ENCODE peak calls at places on chromosomes 4 and X, in ten cellular contexts. R, L, O, P, Q, Z, D, A, T and V are unnamed samples.

GRCh38 chr4:154953691-154954090 is 172.6 kb downstream of the RBM46 start:
- DNase-seq in R (no peak), L (no peak), O (no peak), P (no peak), Q (no peak), Z (no peak), D (no peak), A (no peak), T (no peak), V (no peak)

GRCh38 chr4:155854597-155855226 is 11.4 kb downstream of the ASIC5 start:
- DNase-seq in R (no peak), L (no peak), O (peak), P (peak), Q (no peak), Z (no peak), D (peak), A (no peak), T (no peak), V (peak)

GRCh38 chr4:137677851-137678250 is 145.6 kb upstream of the PCDH18 start:
- DNase-seq in R (no peak), L (no peak), O (no peak), P (peak), Q (no peak), Z (no peak), D (no peak), A (no peak), T (no peak), V (no peak)

GRCh38 chr4:16183604-16184003 is 42.7 kb downstream of the TAPT1 start:
- DNase-seq in R (no peak), L (no peak), O (no peak), P (no peak), Q (no peak), Z (no peak), D (no peak), A (no peak), T (no peak), V (no peak)

GRCh38 chrX:71935542-71935941 is 24.9 kb downstream of the NHSL2 start:
- DNase-seq in R (no peak), L (peak), O (no peak), P (no peak), Q (no peak), Z (no peak), D (peak), A (no peak), T (no peak), V (no peak)

GRCh38 chr4:38154681-38155588 is 194.7 kb downstream of the PTTG2 start:
- DNase-seq in R (no peak), L (no peak), O (no peak), P (no peak), Q (peak), Z (no peak), D (no peak), A (peak), T (no peak), V (peak)

GRCh38 chr4:84167579-84167978 is 331.5 kb downstream of the NKX6-1 start:
- DNase-seq in R (no peak), L (no peak), O (no peak), P (no peak), Q (no peak), Z (no peak), D (peak), A (no peak), T (peak), V (no peak)

GRCh38 chrX:109299091-109299490 is 182.8 kb downstream of the GUCY2F start:
- DNase-seq in R (no peak), L (no peak), O (no peak), P (no peak), Q (no peak), Z (no peak), D (peak), A (no peak), T (no peak), V (no peak)

GRCh38 chr4:86846921-86847320 is 2.3 kb downstream of the SLC10A6 start:
- DNase-seq in R (no peak), L (no peak), O (no peak), P (peak), Q (no peak), Z (no peak), D (no peak), A (no peak), T (no peak), V (no peak)

GRCh38 chr4:26490980-26491284 is 648 bp upstream of the CCKAR start:
- DNase-seq in R (no peak), L (no peak), O (no peak), P (no peak), Q (no peak), Z (no peak), D (no peak), A (no peak), T (no peak), V (no peak)

GRCh38 chr4:173519130-173520101 is 10.6 kb downstream of the HAND2 start:
- DNase-seq in R (no peak), L (no peak), O (no peak), P (peak), Q (no peak), Z (no peak), D (peak), A (no peak), T (no peak), V (no peak)

GRCh38 chr4:173520921-173521473 is 9.0 kb downstream of the HAND2 start:
- DNase-seq in R (no peak), L (peak), O (no peak), P (no peak), Q (no peak), Z (no peak), D (peak), A (no peak), T (no peak), V (no peak)

GRCh38 chr4:173522160-173522873 is 7.7 kb downstream of the HAND2 start:
- DNase-seq in R (no peak), L (peak), O (peak), P (peak), Q (peak), Z (no peak), D (peak), A (no peak), T (no peak), V (peak)

GRCh38 chr4:173522874-173523395 is 7.1 kb downstream of the HAND2 start:
- DNase-seq in R (no peak), L (no peak), O (no peak), P (peak), Q (no peak), Z (no peak), D (no peak), A (no peak), T (no peak), V (no peak)

DNA sequence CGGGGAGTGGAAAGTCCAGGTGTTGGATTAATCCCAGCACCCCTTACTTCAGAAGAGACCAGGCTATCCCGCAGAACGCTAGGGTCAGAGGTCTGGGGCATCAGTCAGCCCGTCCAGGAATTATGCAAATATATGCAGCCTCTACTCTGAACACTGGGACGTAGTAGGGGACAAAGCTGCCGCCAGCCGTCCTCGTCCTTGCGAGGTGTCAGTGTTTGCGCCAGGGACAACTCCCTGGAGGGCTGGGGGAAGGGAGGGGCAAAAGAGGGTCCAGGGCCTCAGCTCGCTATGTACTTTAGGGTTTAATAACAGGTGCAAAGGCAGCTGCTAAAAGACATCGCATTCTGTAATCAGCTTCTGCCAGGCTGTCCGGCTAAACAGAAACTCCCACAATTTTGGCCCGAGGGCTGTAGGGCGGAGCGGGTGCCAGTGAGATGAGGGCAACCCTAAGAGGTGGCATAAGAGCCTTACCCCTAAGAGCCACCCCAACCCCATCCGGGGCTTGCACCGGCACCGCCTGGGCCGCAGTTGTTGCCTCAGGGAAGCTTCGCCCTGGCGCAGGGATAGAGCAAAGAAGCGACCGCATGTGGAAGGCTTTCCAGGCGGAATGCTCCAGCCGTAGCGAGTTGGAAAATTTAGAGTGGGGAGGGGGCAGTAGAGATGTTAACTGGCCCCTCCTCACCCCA is 8.4 kb downstream of the HAND2 start:
- DNase-seq in R (no peak), L (peak), O (no peak), P (no peak), Q (no peak), Z (no peak), D (peak), A (no peak), T (no peak), V (no peak)
- H3K4me3 ChIP-seq in R (peak), L (peak), O (peak), P (peak), Q (peak), Z (no peak), D (peak), A (peak), T (no peak), V (no peak)

DNA sequence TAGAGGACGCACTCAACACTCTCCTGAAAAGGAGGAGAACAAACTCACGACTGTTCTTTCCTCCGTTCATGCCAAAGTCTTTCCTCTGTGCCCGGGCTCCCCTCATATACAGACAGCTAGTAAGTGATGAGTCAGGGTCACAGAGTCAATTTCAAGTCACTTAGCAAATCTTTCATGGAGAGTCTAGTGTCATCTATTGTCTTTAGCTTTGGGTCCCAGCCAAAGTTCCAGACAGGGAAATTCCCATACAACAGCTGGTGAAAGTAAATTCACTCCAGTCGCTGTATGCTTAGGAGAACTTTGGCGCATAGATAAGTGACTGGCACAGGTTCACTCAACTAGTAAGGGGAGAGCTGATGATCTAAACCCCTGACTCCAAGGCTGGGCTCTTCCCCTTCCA is 226.5 kb downstream of the MID1 start:
- DNase-seq in R (no peak), L (no peak), O (peak), P (peak), Q (no peak), Z (no peak), D (no peak), A (no peak), T (peak), V (no peak)
- H3K4me3 ChIP-seq in R (no peak), L (no peak), O (no peak), P (no peak), Q (no peak), Z (no peak), D (no peak), A (no peak), T (no peak), V (no peak)

DNA sequence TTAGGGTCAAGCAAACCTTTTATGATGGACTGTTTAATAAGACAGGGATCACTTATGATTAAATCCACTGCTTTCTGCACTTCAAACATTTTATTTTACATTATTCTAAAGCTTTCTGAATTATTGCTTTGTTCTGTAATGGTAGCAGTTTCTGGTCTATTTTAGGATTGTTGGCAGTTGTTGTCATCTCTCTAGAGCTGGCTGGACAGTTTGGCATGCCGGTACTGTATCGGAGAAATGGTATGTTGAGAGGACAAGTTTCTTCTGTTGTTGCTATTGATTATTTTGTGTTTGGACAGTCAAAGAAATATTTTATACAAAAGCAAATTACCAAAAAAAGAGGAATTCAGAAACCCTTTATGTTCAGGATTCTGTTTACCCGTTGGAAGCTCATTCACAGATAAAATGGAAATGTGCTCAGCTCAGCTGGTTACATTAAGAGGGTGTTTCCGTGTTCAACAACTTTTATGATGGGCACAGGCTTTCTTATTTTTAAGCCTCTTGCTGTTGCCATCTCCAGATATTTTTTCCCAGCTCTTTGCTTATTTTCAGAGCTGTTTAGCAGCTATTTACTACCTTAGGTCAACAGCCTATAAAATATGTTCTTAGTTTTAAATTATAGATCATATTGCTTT is 214.6 kb upstream of the IGFBP7 start:
- DNase-seq in R (no peak), L (no peak), O (no peak), P (no peak), Q (no peak), Z (no peak), D (no peak), A (no peak), T (no peak), V (no peak)
- H3K4me3 ChIP-seq in R (no peak), L (no peak), O (no peak), P (no peak), Q (no peak), Z (no peak), D (no peak), A (no peak), T (no peak), V (no peak)

GRCh38 chr4:8439914-8440490 is 521 bp downstream of the ACOX3 start:
- DNase-seq in R (no peak), L (peak), O (no peak), P (no peak), Q (no peak), Z (no peak), D (peak), A (no peak), T (peak), V (no peak)
- H3K4me3 ChIP-seq in R (peak), L (peak), O (peak), P (peak), Q (peak), Z (peak), D (peak), A (peak), T (peak), V (peak)

GRCh38 chrX:136452614-136453013 is 35.1 kb upstream of the BRS3 start:
- DNase-seq in R (no peak), L (no peak), O (no peak), P (no peak), Q (no peak), Z (no peak), D (no peak), A (no peak), T (no peak), V (no peak)

GRCh38 chrX:136456133-136456532 is 31.6 kb upstream of the BRS3 start:
- DNase-seq in R (no peak), L (no peak), O (no peak), P (no peak), Q (no peak), Z (no peak), D (no peak), A (no peak), T (no peak), V (no peak)

GRCh38 chrX:136453114-136453513 is 34.6 kb upstream of the BRS3 start:
- DNase-seq in R (no peak), L (no peak), O (no peak), P (no peak), Q (no peak), Z (no peak), D (no peak), A (no peak), T (no peak), V (no peak)

GRCh38 chrX:136450050-136450830 is 37.5 kb upstream of the BRS3 start:
- DNase-seq in R (no peak), L (no peak), O (no peak), P (no peak), Q (no peak), Z (no peak), D (no peak), A (no peak), T (no peak), V (no peak)

DNA sequence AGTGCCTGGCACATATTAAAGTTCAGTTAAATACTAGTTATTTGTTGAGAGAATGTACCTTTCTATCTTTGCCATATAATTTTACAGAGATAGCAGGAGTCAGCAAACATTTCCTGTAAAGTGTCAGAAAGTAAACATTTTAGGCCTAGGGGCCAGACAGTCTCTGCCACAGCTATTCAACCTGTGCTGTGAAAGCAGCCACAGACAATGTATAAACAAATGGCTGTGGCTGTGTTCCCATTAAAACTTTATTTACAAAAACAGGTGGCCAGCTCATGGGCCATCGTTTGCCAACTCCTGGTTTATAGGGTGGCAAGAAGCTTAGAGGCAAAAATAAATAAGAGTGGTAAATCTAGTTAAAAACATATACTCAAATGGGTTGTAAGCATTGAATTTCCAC is 34.0 kb upstream of the BRS3 start:
- DNase-seq in R (no peak), L (no peak), O (no peak), P (no peak), Q (no peak), Z (no peak), D (no peak), A (no peak), T (no peak), V (no peak)
- H3K4me3 ChIP-seq in R (no peak), L (no peak), O (no peak), P (no peak), Q (no peak), Z (no peak), D (no peak), A (no peak), T (no peak), V (no peak)

GRCh38 chrX:13569479-13570244 is at the start of gene EGFL6:
- DNase-seq in R (no peak), L (no peak), O (no peak), P (no peak), Q (no peak), Z (no peak), D (peak), A (no peak), T (no peak), V (no peak)
- H3K4me3 ChIP-seq in R (peak), L (peak), O (no peak), P (no peak), Q (peak), Z (no peak), D (peak), A (peak), T (no peak), V (no peak)

DNA sequence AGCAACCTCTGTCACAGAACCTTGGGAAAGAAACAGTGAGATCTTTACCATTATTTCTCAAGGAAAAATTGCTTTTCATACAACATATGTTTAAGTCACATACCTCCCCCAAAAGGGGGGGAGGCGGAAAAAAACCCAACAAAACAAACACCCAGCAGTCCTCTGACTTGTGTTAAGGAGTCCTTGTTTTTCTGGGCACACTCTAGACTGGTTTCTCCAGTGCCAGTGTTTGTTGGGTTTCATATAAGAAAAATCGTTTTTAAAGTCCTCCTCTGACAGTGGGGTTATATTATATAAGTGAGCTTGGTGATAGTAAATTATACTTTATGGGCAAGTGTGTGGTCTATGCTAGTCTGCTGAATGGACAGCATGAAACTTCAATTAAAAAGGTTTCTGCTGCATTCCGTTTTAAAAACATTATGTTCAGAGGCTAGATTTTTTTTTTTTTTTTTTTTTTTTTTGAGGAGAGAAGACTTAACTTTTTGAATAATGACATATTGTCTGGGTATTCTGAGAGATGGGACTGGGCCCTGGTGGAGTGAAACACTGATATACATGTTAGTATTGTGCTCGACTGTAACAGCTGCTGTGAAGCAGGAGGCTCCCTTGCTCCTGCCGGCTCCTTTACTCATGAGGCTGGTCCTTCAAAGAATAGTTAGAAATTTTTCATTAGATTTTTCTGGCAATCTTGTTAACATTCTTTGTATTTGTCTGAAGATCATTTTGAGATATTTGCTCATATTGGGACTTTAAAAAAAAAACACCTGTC is 73.1 kb downstream of the TMEM131L start:
- DNase-seq in R (no peak), L (no peak), O (no peak), P (no peak), Q (no peak), Z (no peak), D (no peak), A (no peak), T (no peak), V (no peak)
- H3K4me3 ChIP-seq in R (peak), L (peak), O (peak), P (peak), Q (peak), Z (no peak), D (no peak), A (peak), T (no peak), V (no peak)

GRCh38 chrX:17560385-17560784 is 176.9 kb upstream of the SCML1 start:
- DNase-seq in R (no peak), L (no peak), O (no peak), P (no peak), Q (no peak), Z (no peak), D (no peak), A (no peak), T (no peak), V (no peak)

GRCh38 chrX:17563515-17563914 is 173.8 kb upstream of the SCML1 start:
- DNase-seq in R (no peak), L (no peak), O (peak), P (no peak), Q (no peak), Z (no peak), D (no peak), A (no peak), T (no peak), V (no peak)

GRCh38 chrX:17563076-17563475 is 174.2 kb upstream of the SCML1 start:
- DNase-seq in R (no peak), L (no peak), O (no peak), P (no peak), Q (no peak), Z (no peak), D (no peak), A (no peak), T (no peak), V (no peak)

GRCh38 chrX:17564689-17565409 is 172.4 kb upstream of the SCML1 start:
- DNase-seq in R (no peak), L (peak), O (no peak), P (no peak), Q (no peak), Z (no peak), D (no peak), A (no peak), T (no peak), V (peak)

DNA sequence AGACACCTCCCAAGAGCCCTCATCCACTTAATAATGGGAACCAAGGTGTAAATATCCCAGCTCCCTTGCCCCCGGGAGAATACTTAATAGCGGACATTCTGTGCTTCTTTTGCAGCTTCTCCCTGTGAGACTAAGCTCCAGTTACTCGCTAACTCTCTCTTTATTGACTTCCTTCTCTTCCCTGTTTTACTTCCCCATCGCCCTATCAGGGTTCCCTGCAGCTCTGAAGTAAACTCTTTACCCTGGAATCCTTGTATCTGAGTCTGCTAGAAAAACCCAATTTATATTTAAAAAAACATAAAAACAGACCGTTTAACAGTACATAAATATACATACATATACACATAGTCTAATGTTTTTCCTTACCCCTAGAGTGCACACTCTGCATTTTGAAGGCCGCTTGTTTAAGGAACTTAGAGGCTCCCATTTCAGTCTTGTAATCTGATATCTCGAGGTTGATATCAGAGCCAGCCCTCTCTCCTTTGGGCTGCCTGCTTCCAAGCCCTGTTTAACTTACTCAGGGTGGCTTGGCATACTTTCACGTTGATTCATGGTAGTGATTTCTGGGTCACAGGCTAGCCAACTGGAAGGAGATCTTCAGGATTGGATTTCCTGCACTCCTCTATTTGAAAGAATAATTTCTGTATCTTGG is 177.4 kb upstream of the SCML1 start:
- DNase-seq in R (no peak), L (peak), O (peak), P (peak), Q (peak), Z (no peak), D (peak), A (no peak), T (no peak), V (peak)
- H3K4me3 ChIP-seq in R (no peak), L (no peak), O (no peak), P (no peak), Q (no peak), Z (no peak), D (peak), A (no peak), T (no peak), V (no peak)

GRCh38 chr4:68375667-68376559 is 26.0 kb upstream of the YTHDC1 start:
- DNase-seq in R (no peak), L (no peak), O (peak), P (peak), Q (no peak), Z (peak), D (peak), A (peak), T (peak), V (peak)
- H3K4me3 ChIP-seq in R (peak), L (no peak), O (peak), P (no peak), Q (peak), Z (peak), D (peak), A (peak), T (peak), V (peak)